ENCODE peak calls at places on chromosome 1, in nine cellular contexts. S is neural crest cell, Z is stomach, F is astrocyte of the spinal cord, T is natural killer cell, Y is H9, N is mesothelial cell of epicardium, H is esophagus muscularis mucosa, U is cardiac fibroblast. O is an unnamed sample.

GRCh38 chr1:20343149-20343936 is 52.7 kb downstream of the VWA5B1 start:
- DNase-seq in T (no peak), F (no peak), H (no peak), U (no peak), Y (peak), Z (no peak), N (no peak), S (peak), O (no peak)

GRCh38 chr1:12475947-12476346 is 142.1 kb downstream of the DHRS3 start:
- DNase-seq in F (peak), N (no peak), U (peak), H (no peak), S (no peak), Z (no peak), Y (no peak), T (no peak), O (no peak)

GRCh38 chr1:153422450-153423068 is 6.2 kb downstream of the S100A7A start:
- DNase-seq in U (peak), H (no peak), S (peak), F (peak), Z (peak), T (peak), N (peak), Y (peak), O (no peak)

GRCh38 chr1:11730429-11730861 is 5.5 kb upstream of the AGTRAP start:
- DNase-seq in F (no peak), U (peak), N (no peak), H (no peak), Y (no peak), T (no peak), Z (no peak), S (no peak), O (no peak)

GRCh38 chr1:205082431-205082830 is 1.8 kb downstream of the TMEM81 start:
- DNase-seq in T (no peak), S (no peak), H (no peak), F (no peak), Y (no peak), U (no peak), Z (no peak), N (no peak), O (no peak)

GRCh38 chr1:23424171-23424959 is at the start of gene TCEA3:
- DNase-seq in H (no peak), Z (peak), Y (peak), N (no peak), U (no peak), T (peak), F (no peak), S (no peak), O (no peak)

GRCh38 chr1:65890201-65890600 is 97.5 kb downstream of the PDE4B start:
- DNase-seq in T (no peak), Y (no peak), N (no peak), F (no peak), S (no peak), H (no peak), Z (no peak), U (no peak), O (no peak)

GRCh38 chr1:211923065-211923464 is 92.5 kb upstream of the LPGAT1 start:
- DNase-seq in H (no peak), Z (no peak), Y (no peak), N (no peak), S (no peak), F (no peak), U (no peak), T (no peak), O (no peak)

GRCh38 chr1:116374340-116375164 is 1.5 kb downstream of the ATP1A1 start:
- DNase-seq in T (no peak), F (no peak), Z (no peak), Y (peak), U (peak), S (no peak), N (no peak), H (no peak), O (no peak)

GRCh38 chr1:57162607-57163235 is 196.9 kb upstream of the C8B start:
- DNase-seq in Y (no peak), H (no peak), F (no peak), U (no peak), S (no peak), Z (no peak), N (no peak), T (no peak), O (no peak)

DNA sequence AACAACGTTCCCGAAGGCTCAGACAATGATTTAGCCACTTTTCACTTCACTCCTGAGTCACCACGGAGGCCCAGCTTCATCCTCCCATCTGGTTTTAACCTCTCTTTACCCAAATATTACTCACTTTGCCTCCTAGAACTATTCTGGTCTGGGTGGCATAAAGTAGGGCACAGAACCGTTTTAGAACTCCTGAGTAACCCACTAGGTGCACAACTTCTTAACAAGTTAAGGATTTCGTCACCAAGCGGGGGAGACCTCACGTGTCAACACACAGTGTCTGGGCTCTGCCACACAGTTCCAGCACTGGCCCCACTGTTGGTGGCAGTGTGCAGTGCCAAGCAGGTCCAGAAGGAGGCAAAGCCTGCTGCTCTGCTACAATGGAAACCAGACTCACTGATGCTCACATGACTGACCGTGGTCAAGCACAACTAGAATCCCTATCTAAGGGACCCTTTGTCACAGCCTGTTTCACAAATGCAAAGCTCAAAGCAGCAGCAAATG is 121.7 kb downstream of the SIPA1L2 start:
- DNase-seq in Z (no peak), T (no peak), N (no peak), S (no peak), F (no peak), Y (no peak), H (no peak), U (peak), O (no peak)
- TF ChIP-seq CTCF in Z (no peak), T (no peak), N (no peak), S (no peak), F (peak), Y (peak), H (no peak), U (no peak), O (peak)

GRCh38 chr1:181497870-181498269 is 14.6 kb downstream of the CACNA1E start:
- DNase-seq in U (no peak), Z (no peak), T (no peak), Y (no peak), F (no peak), N (no peak), H (no peak), S (no peak), O (no peak)
- TF ChIP-seq CTCF in U (no peak), Z (no peak), T (no peak), Y (peak), F (no peak), N (no peak), H (no peak), S (no peak), O (no peak)

GRCh38 chr1:151949371-151950193 is 40.3 kb upstream of the THEM4 start:
- DNase-seq in Y (no peak), N (no peak), T (no peak), Z (no peak), F (no peak), U (no peak), H (peak), S (no peak), O (no peak)

GRCh38 chr1:151957098-151957497 is 36.6 kb downstream of the S100A10 start:
- DNase-seq in N (no peak), S (no peak), Z (no peak), H (no peak), Y (no peak), F (no peak), T (no peak), U (no peak), O (no peak)

GRCh38 chr1:151953409-151954094 is 40.1 kb downstream of the S100A10 start:
- DNase-seq in U (no peak), T (no peak), Z (no peak), H (peak), S (no peak), N (no peak), F (no peak), Y (no peak), O (no peak)

GRCh38 chr1:151948506-151948905 is 39.2 kb upstream of the THEM4 start:
- DNase-seq in F (no peak), S (no peak), U (no peak), Y (no peak), T (no peak), N (no peak), Z (no peak), H (no peak), O (no peak)

DNA sequence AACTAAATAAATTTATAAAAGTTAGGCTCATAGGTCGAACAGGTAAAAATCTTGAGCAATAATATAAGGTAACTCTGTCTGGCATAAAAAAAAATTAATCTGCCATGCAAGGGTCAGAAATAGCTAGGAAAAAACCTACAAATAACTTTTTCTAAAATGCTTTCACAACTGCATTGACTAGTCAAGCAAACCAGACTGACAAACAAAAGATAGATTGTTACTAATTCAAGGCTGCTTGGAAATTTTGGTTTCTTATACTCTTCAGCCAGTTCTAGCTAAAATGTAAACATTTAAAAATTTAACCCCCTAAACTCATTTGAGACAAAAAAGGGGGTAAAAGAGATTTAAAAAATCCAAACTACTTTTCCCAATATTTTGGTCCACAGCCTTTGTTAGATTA is 40.8 kb downstream of the S100A10 start:
- DNase-seq in H (no peak), S (no peak), T (no peak), N (no peak), U (no peak), Z (no peak), Y (no peak), F (no peak), O (no peak)
- TF ChIP-seq CTCF in H (no peak), S (no peak), T (no peak), N (no peak), U (no peak), Z (no peak), Y (no peak), F (no peak), O (no peak)

DNA sequence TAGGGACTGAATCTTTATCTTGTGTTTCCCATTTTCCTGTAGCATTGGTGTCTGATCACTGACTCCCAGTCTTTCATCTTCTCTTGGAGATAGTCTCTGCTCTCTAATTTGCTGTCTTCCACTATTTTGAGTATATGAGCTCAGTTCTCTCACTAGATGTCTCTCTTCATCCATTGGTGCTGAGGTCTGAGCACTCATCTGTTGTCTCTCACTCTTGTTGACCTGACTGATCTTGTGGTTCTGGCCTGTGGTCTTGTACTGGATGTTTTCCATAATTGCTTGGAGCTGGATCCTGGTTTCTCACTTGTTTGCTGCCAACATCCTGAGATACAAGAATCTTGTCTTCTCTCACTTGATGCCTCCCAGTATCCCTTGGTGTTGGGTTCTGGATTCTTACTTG is 25.1 kb upstream of the S100A11 start:
- DNase-seq in Y (no peak), H (no peak), S (no peak), N (no peak), U (no peak), F (no peak), Z (no peak), T (no peak), O (no peak)
- TF ChIP-seq CTCF in Y (no peak), H (no peak), S (no peak), N (no peak), U (no peak), F (no peak), Z (no peak), T (no peak), O (no peak)

DNA sequence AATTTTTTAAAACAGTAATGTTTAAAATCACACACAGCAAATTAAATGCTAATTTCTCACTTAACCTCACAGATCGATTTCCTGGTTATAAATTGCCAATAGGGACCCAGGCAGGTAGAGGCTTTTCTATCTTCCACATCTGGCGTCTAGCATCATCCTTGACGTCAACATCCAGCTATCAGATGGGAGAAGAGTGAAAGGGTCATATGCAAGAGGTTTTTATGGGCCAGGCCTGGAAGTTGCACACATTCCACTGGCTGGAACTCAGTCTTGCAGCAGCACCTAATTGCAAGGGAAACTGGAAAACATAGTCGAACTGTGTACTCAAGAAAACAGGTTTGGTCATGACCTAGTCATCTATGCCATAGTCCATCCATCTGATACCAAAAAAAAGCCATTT is 6.0 kb upstream of the EEIG2 start:
- DNase-seq in H (no peak), S (no peak), T (no peak), Y (no peak), Z (no peak), F (no peak), N (no peak), U (no peak), O (no peak)
- TF ChIP-seq CTCF in H (no peak), S (no peak), T (no peak), Y (no peak), Z (no peak), F (no peak), N (no peak), U (no peak), O (no peak)

DNA sequence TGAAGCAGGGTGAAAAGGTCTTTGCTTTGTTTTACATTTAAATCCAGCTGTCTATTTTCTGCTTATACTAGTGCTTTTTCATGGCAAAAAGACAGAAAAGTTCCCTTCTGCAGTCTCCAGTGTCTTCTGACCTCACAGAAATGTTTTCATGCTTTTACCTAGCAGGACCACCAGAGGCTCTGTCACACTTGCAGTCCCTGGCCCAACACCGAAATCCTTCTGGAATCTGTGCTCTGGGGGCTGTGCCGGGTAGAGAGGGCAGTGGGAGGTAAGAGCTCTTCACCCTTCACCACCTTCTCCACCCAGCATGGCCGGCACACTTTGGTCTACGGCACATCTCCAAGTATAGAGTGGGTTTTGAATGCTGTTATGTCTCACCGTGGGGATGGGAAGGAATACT is 20.8 kb downstream of the GNAT2 start:
- DNase-seq in H (no peak), Y (peak), S (no peak), F (no peak), U (no peak), N (no peak), Z (no peak), T (no peak), O (no peak)
- TF ChIP-seq CTCF in H (no peak), Y (peak), S (peak), F (peak), U (no peak), N (no peak), Z (no peak), T (no peak), O (peak)